ENCODE peak calls at places on chromosomes 7 and 10, in four cellular contexts. One of them, this sample, is unnamed.

GRCh38 chr7:41385996-41386395 is 316.9 kb downstream of the INHBA start:
- DNase-seq in psoas muscle: no peak
- DNase-seq in transverse colon: no peak
- DNase-seq in left ventricle myocardium inferior: no peak
- DNase-seq in this sample: no peak

GRCh38 chr7:117153016-117153415 is 169.8 kb downstream of the WNT2 start:
- DNase-seq in psoas muscle: no peak
- DNase-seq in transverse colon: no peak
- DNase-seq in left ventricle myocardium inferior: no peak
- DNase-seq in this sample: no peak

GRCh38 chr10:102421645-102422585 is 1.3 kb downstream of the FBXL15 start:
- DNase-seq in psoas muscle: peak; percentile 69
- DNase-seq in transverse colon: peak; percentile 66
- DNase-seq in left ventricle myocardium inferior: no peak
- DNase-seq in this sample: peak; percentile 68

GRCh38 chr10:16232441-16232840 is 204.4 kb upstream of the PTER start:
- DNase-seq in psoas muscle: no peak
- DNase-seq in transverse colon: no peak
- DNase-seq in left ventricle myocardium inferior: no peak
- DNase-seq in this sample: no peak

GRCh38 chr7:71157757-71158156 is 25.8 kb downstream of the GALNT17 start:
- DNase-seq in psoas muscle: no peak
- DNase-seq in transverse colon: no peak
- DNase-seq in left ventricle myocardium inferior: no peak
- DNase-seq in this sample: no peak

GRCh38 chr7:102152672-102153585 is 133.7 kb upstream of the SH2B2 start:
- DNase-seq in psoas muscle: no peak
- DNase-seq in transverse colon: no peak
- DNase-seq in left ventricle myocardium inferior: no peak
- DNase-seq in this sample: no peak

GRCh38 chr7:104123786-104124185 is 84.0 kb downstream of the ORC5 start:
- DNase-seq in psoas muscle: no peak
- DNase-seq in transverse colon: no peak
- DNase-seq in left ventricle myocardium inferior: no peak
- DNase-seq in this sample: no peak

GRCh38 chr10:95474228-95475002 is 86.8 kb downstream of the SORBS1 start:
- DNase-seq in psoas muscle: no peak
- DNase-seq in transverse colon: no peak
- DNase-seq in left ventricle myocardium inferior: no peak
- DNase-seq in this sample: no peak

GRCh38 chr10:17671307-17671706 is 27.4 kb downstream of the STAM start:
- DNase-seq in psoas muscle: no peak
- DNase-seq in transverse colon: no peak
- DNase-seq in left ventricle myocardium inferior: no peak
- DNase-seq in this sample: no peak

GRCh38 chr10:97683556-97684357 is 3.3 kb downstream of the AVPI1 start:
- DNase-seq in psoas muscle: peak; percentile 64
- DNase-seq in transverse colon: peak; percentile 68
- DNase-seq in left ventricle myocardium inferior: no peak
- DNase-seq in this sample: peak; percentile 46

GRCh38 chr10:108901766-108902365 is 1021.4 kb downstream of the XPNPEP1 start:
- DNase-seq in psoas muscle: no peak
- DNase-seq in transverse colon: no peak
- DNase-seq in left ventricle myocardium inferior: no peak
- DNase-seq in this sample: no peak

GRCh38 chr10:95818663-95819062 is 62.7 kb downstream of the ENTPD1 start:
- DNase-seq in psoas muscle: no peak
- DNase-seq in transverse colon: no peak
- DNase-seq in left ventricle myocardium inferior: no peak
- DNase-seq in this sample: no peak

GRCh38 chr10:94500063-94500462 is 45.5 kb upstream of the HELLS start:
- DNase-seq in psoas muscle: no peak
- DNase-seq in transverse colon: no peak
- DNase-seq in left ventricle myocardium inferior: no peak
- DNase-seq in this sample: no peak

GRCh38 chr10:43880160-43880559 is 231.5 kb upstream of the ZNF32 start:
- DNase-seq in psoas muscle: no peak
- DNase-seq in transverse colon: no peak
- DNase-seq in left ventricle myocardium inferior: no peak
- DNase-seq in this sample: no peak

GRCh38 chr10:132027423-132027983 is 38.2 kb upstream of the JAKMIP3 start:
- DNase-seq in psoas muscle: no peak
- DNase-seq in transverse colon: no peak
- DNase-seq in left ventricle myocardium inferior: no peak
- DNase-seq in this sample: no peak

GRCh38 chr7:27137603-27138410 is 5.7 kb downstream of the HOXA5 start:
- DNase-seq in psoas muscle: no peak
- DNase-seq in transverse colon: no peak
- DNase-seq in left ventricle myocardium inferior: no peak
- DNase-seq in this sample: no peak

GRCh38 chr10:7027913-7028808 is 382.7 kb downstream of the SFMBT2 start:
- DNase-seq in psoas muscle: no peak
- DNase-seq in transverse colon: no peak
- DNase-seq in left ventricle myocardium inferior: no peak
- DNase-seq in this sample: no peak

GRCh38 chr10:47366056-47366631 is 17.9 kb downstream of the ZNF488 start:
- DNase-seq in psoas muscle: peak; percentile 7
- DNase-seq in transverse colon: no peak
- DNase-seq in left ventricle myocardium inferior: no peak
- DNase-seq in this sample: no peak

GRCh38 chr7:8285155-8285554 is 23.2 kb upstream of the ICA1 start:
- DNase-seq in psoas muscle: no peak
- DNase-seq in transverse colon: no peak
- DNase-seq in left ventricle myocardium inferior: no peak
- DNase-seq in this sample: no peak

GRCh38 chr10:123797813-123798212 is 93.8 kb downstream of the CPXM2 start:
- DNase-seq in psoas muscle: no peak
- DNase-seq in transverse colon: no peak
- DNase-seq in left ventricle myocardium inferior: no peak
- DNase-seq in this sample: no peak

GRCh38 chr7:27961255-27961654 is 219.3 kb downstream of the JAZF1 start:
- DNase-seq in psoas muscle: no peak
- DNase-seq in transverse colon: no peak
- DNase-seq in left ventricle myocardium inferior: no peak
- DNase-seq in this sample: peak; percentile 30

GRCh38 chr10:19945275-19945674 is 129.0 kb downstream of the PLXDC2 start:
- DNase-seq in psoas muscle: peak; percentile 77
- DNase-seq in transverse colon: no peak
- DNase-seq in left ventricle myocardium inferior: peak; percentile 62
- DNase-seq in this sample: peak; percentile 68

GRCh38 chr7:32143271-32143670 is 73.1 kb upstream of the PDE1C start:
- DNase-seq in psoas muscle: no peak
- DNase-seq in transverse colon: no peak
- DNase-seq in left ventricle myocardium inferior: no peak
- DNase-seq in this sample: no peak

GRCh38 chr10:1151071-1152033 is 95.2 kb downstream of the WDR37 start:
- DNase-seq in psoas muscle: no peak
- DNase-seq in transverse colon: no peak
- DNase-seq in left ventricle myocardium inferior: no peak
- DNase-seq in this sample: no peak

GRCh38 chr7:106247827-106248201 is 37.0 kb downstream of the NAMPT start:
- DNase-seq in psoas muscle: no peak
- DNase-seq in transverse colon: no peak
- DNase-seq in left ventricle myocardium inferior: no peak
- DNase-seq in this sample: no peak
- H3K4me1 ChIP-seq in psoas muscle: no peaks in the 10 kb centered on the region
- H3K4me1 ChIP-seq in transverse colon: no peaks in the 10 kb centered on the region
- H3K4me1 ChIP-seq in left ventricle myocardium inferior: no peaks in the 10 kb centered on the region
- H3K4me1 ChIP-seq in this sample: no peaks in the 10 kb centered on the region

GRCh38 chr10:48800283-48800675 is 115.6 kb downstream of the WDFY4 start:
- DNase-seq in psoas muscle: no peak
- DNase-seq in transverse colon: no peak
- DNase-seq in left ventricle myocardium inferior: no peak
- DNase-seq in this sample: no peak

GRCh38 chr10:48803831-48804584 is 119.3 kb downstream of the WDFY4 start:
- DNase-seq in psoas muscle: no peak
- DNase-seq in transverse colon: no peak
- DNase-seq in left ventricle myocardium inferior: no peak
- DNase-seq in this sample: no peak

GRCh38 chr10:48798486-48799254 is 114.0 kb downstream of the WDFY4 start:
- DNase-seq in psoas muscle: no peak
- DNase-seq in transverse colon: no peak
- DNase-seq in left ventricle myocardium inferior: no peak
- DNase-seq in this sample: no peak

GRCh38 chr10:48802611-48803046 is 118.0 kb downstream of the WDFY4 start:
- DNase-seq in psoas muscle: no peak
- DNase-seq in transverse colon: no peak
- DNase-seq in left ventricle myocardium inferior: no peak
- DNase-seq in this sample: no peak

DNA sequence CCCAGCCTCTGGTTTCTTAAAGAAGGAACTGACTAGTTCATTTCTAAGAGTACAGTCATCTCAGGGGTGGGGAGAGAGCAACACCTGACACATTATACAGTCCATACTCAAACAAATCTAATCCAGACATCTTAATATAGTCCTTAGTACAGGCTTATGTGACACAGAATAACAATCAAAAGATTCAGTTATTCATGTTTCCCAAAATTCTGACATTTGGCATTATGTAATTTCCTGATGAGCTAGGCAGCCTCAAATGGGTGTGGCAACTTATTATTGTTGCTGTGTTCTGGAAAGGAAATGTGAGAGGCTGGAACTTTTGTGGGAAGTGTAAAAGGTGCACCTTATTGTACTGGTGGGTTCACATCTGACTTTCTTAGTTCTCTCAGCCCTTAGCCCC is 116.4 kb downstream of the WDFY4 start:
- DNase-seq in psoas muscle: no peak
- DNase-seq in transverse colon: no peak
- DNase-seq in left ventricle myocardium inferior: no peak
- DNase-seq in this sample: no peak
- H3K4me1 ChIP-seq in psoas muscle: no peaks in the 10 kb centered on the region
- H3K4me1 ChIP-seq in transverse colon: no peaks in the 10 kb centered on the region
- H3K4me1 ChIP-seq in left ventricle myocardium inferior: peaks cover 46% of the 10 kb centered on the region
- H3K4me1 ChIP-seq in this sample: no peaks in the 10 kb centered on the region

GRCh38 chr7:56079450-56080185 is 13.1 kb downstream of the PHKG1 start:
- DNase-seq in psoas muscle: peak; percentile 96
- DNase-seq in transverse colon: peak; percentile 63
- DNase-seq in left ventricle myocardium inferior: peak; percentile 86
- DNase-seq in this sample: peak; percentile 85
- H3K4me1 ChIP-seq in psoas muscle: peaks cover 53% of the 10 kb centered on the region
- H3K4me1 ChIP-seq in transverse colon: peaks cover 21% of the 10 kb centered on the region
- H3K4me1 ChIP-seq in left ventricle myocardium inferior: peaks cover 60% of the 10 kb centered on the region
- H3K4me1 ChIP-seq in this sample: peaks cover 8% of the 10 kb centered on the region

GRCh38 chr7:48099781-48100180 is 10.7 kb downstream of the UPP1 start:
- DNase-seq in psoas muscle: no peak
- DNase-seq in transverse colon: no peak
- DNase-seq in left ventricle myocardium inferior: no peak
- DNase-seq in this sample: peak; percentile 11
- H3K4me1 ChIP-seq in psoas muscle: no peaks in the 10 kb centered on the region
- H3K4me1 ChIP-seq in transverse colon: peaks cover 4% of the 10 kb centered on the region
- H3K4me1 ChIP-seq in left ventricle myocardium inferior: peaks cover 27% of the 10 kb centered on the region
- H3K4me1 ChIP-seq in this sample: peaks cover 33% of the 10 kb centered on the region

GRCh38 chr7:149569025-149569725 is 71.6 kb upstream of the ZNF746 start:
- DNase-seq in psoas muscle: no peak
- DNase-seq in transverse colon: no peak
- DNase-seq in left ventricle myocardium inferior: no peak
- DNase-seq in this sample: no peak

GRCh38 chr7:149565096-149565382 is 67.4 kb upstream of the ZNF746 start:
- DNase-seq in psoas muscle: no peak
- DNase-seq in transverse colon: no peak
- DNase-seq in left ventricle myocardium inferior: no peak
- DNase-seq in this sample: no peak

GRCh38 chr7:149564340-149565095 is 66.9 kb upstream of the ZNF746 start:
- DNase-seq in psoas muscle: no peak
- DNase-seq in transverse colon: no peak
- DNase-seq in left ventricle myocardium inferior: no peak
- DNase-seq in this sample: peak; percentile 71

GRCh38 chr7:149568218-149568617 is 70.6 kb upstream of the ZNF746 start:
- DNase-seq in psoas muscle: no peak
- DNase-seq in transverse colon: no peak
- DNase-seq in left ventricle myocardium inferior: no peak
- DNase-seq in this sample: no peak

GRCh38 chr7:149566103-149566502 is 68.5 kb upstream of the ZNF746 start:
- DNase-seq in psoas muscle: no peak
- DNase-seq in transverse colon: no peak
- DNase-seq in left ventricle myocardium inferior: no peak
- DNase-seq in this sample: no peak
- H3K4me1 ChIP-seq in psoas muscle: peaks cover 8% of the 10 kb centered on the region
- H3K4me1 ChIP-seq in transverse colon: peaks cover 19% of the 10 kb centered on the region
- H3K4me1 ChIP-seq in left ventricle myocardium inferior: peaks cover 56% of the 10 kb centered on the region
- H3K4me1 ChIP-seq in this sample: peaks cover 8% of the 10 kb centered on the region

DNA sequence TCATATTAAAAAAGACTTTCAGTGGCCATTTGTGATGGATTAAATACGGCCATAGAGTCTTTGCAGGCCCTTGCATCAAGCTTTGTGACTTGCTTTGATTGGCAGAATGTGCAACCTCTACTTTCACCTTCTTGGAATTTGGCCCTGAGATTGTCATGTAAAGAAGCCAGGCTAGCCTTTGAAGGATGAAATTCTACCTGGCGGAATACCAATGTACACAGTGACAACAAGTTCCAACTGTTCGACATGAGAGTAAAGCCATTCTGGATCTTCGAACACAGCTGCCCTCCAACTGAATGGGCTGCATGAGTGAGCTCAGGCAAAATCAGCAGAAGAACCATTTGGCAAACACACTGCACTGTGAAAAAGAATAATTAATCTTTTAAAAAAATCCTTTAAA is 321.3 kb downstream of the PHF14 start:
- DNase-seq in psoas muscle: no peak
- DNase-seq in transverse colon: no peak
- DNase-seq in left ventricle myocardium inferior: no peak
- DNase-seq in this sample: no peak
- H3K4me1 ChIP-seq in psoas muscle: no peaks in the 10 kb centered on the region
- H3K4me1 ChIP-seq in transverse colon: no peaks in the 10 kb centered on the region
- H3K4me1 ChIP-seq in left ventricle myocardium inferior: no peaks in the 10 kb centered on the region
- H3K4me1 ChIP-seq in this sample: no peaks in the 10 kb centered on the region

This sample was measured in adrenal gland.